ENCODE peak calls at places on chromosome 7, in five cellular contexts. J is GM12865, U is head of caudate nucleus, R is HCEC 1CT, G is astrocyte of the spinal cord. P is an unnamed sample.
A peak's percentile ranks its signal among the peaks of the same experiment; 100 is the strongest.

GRCh38 chr7:3835102-3835501 is 534.0 kb downstream of the SDK1 start:
- DNase-seq in G (peak; percentile 46), U (no peak), J (no peak), R (no peak), P (no peak)

GRCh38 chr7:95687759-95688343 is 84.5 kb upstream of the DYNC1I1 start:
- DNase-seq in J (peak; percentile 15), G (peak; percentile 30), U (peak; percentile 52), R (peak; percentile 16), P (no peak)

GRCh38 chr7:66804001-66804400 is 63.5 kb downstream of the RABGEF1 start:
- DNase-seq in U (peak; percentile 72), G (peak; percentile 13), J (no peak), R (no peak), P (no peak)

GRCh38 chr7:51067757-51068156 is 248.9 kb downstream of the COBL start:
- DNase-seq in U (peak; percentile 81), J (peak; percentile 48), R (peak; percentile 54), G (peak; percentile 84), P (no peak)

GRCh38 chr7:78151229-78151628 is 352.7 kb downstream of the PHTF2 start:
- DNase-seq in U (no peak), R (peak; percentile 64), G (peak; percentile 82), J (no peak), P (no peak)

GRCh38 chr7:42964849-42965805 is 33.0 kb downstream of the MRPL32 start:
- DNase-seq in R (no peak), J (peak; percentile 17), U (no peak), G (no peak), P (no peak)

GRCh38 chr7:152633072-152633471 is 42.9 kb downstream of the XRCC2 start:
- DNase-seq in R (no peak), G (no peak), U (no peak), J (no peak), P (no peak)

GRCh38 chr7:117997862-117998825 is 124.9 kb upstream of the CTTNBP2 start:
- DNase-seq in G (peak; percentile 84), J (no peak), U (no peak), R (no peak), P (no peak)

GRCh38 chr7:17369686-17370426 is 71.4 kb downstream of the AHR start:
- DNase-seq in G (peak; percentile 84), U (no peak), R (peak; percentile 92), J (no peak), P (no peak)

GRCh38 chr7:55127622-55128081 is 108.8 kb downstream of the EGFR start:
- DNase-seq in R (peak; percentile 51), U (no peak), G (peak; percentile 91), J (no peak), P (no peak)

P was measured in chondrocyte.